ENCODE peak calls at places on chromosomes 12 and 14, in five cellular contexts. One of them, this sample, is unnamed.

GRCh38 chr14:44453433-44454171 is 53.5 kb downstream of the FSCB start:
- DNase-seq in ovary: no peak
- DNase-seq in brain microvascular endothelial cell: no peak
- DNase-seq in stomach: no peak
- DNase-seq in testis: no peak
- DNase-seq in this sample: no peak

GRCh38 chr12:78414071-78414470 is 450.5 kb upstream of the SYT1 start:
- DNase-seq in ovary: no peak
- DNase-seq in brain microvascular endothelial cell: no peak
- DNase-seq in stomach: no peak
- DNase-seq in testis: no peak
- DNase-seq in this sample: no peak

GRCh38 chr14:66476964-66477363 is 9.2 kb upstream of the CCDC196 start:
- DNase-seq in stomach: no peak
- DNase-seq in brain microvascular endothelial cell: peak
- DNase-seq in ovary: no peak
- DNase-seq in testis: no peak
- DNase-seq in this sample: no peak

GRCh38 chr12:49138587-49138986 is 7.4 kb upstream of the TUBA1B start:
- DNase-seq in stomach: no peak
- DNase-seq in testis: peak
- DNase-seq in brain microvascular endothelial cell: no peak
- DNase-seq in ovary: no peak
- DNase-seq in this sample: no peak

GRCh38 chr14:101202627-101203404 is 299.3 kb upstream of the RTL1 start:
- DNase-seq in brain microvascular endothelial cell: no peak
- DNase-seq in stomach: peak
- DNase-seq in testis: no peak
- DNase-seq in ovary: no peak
- DNase-seq in this sample: no peak

GRCh38 chr12:45745861-45746277 is 16.4 kb downstream of the ARID2 start:
- DNase-seq in stomach: no peak
- DNase-seq in testis: no peak
- DNase-seq in ovary: no peak
- DNase-seq in brain microvascular endothelial cell: no peak
- DNase-seq in this sample: no peak

GRCh38 chr14:75133597-75133996 is 6.7 kb upstream of the NEK9 start:
- DNase-seq in stomach: no peak
- DNase-seq in ovary: no peak
- DNase-seq in brain microvascular endothelial cell: no peak
- DNase-seq in testis: no peak
- DNase-seq in this sample: no peak

GRCh38 chr12:119714614-119715267 is 46.8 kb downstream of the PRKAB1 start:
- DNase-seq in brain microvascular endothelial cell: no peak
- DNase-seq in stomach: no peak
- DNase-seq in testis: no peak
- DNase-seq in ovary: no peak
- DNase-seq in this sample: no peak

GRCh38 chr14:20415723-20416622 is 2.7 kb upstream of the TEP1 start:
- DNase-seq in brain microvascular endothelial cell: peak
- DNase-seq in testis: peak
- DNase-seq in ovary: no peak
- DNase-seq in stomach: no peak
- DNase-seq in this sample: peak

GRCh38 chr12:49784756-49785409 is 43.3 kb downstream of the NCKAP5L start:
- DNase-seq in brain microvascular endothelial cell: no peak
- DNase-seq in stomach: no peak
- DNase-seq in ovary: no peak
- DNase-seq in testis: no peak
- DNase-seq in this sample: no peak

GRCh38 chr14:96816281-96816680 is 19.1 kb downstream of the VRK1 start:
- DNase-seq in brain microvascular endothelial cell: no peak
- DNase-seq in testis: no peak
- DNase-seq in ovary: no peak
- DNase-seq in stomach: no peak
- DNase-seq in this sample: no peak

GRCh38 chr14:94028450-94028826 is 2.3 kb downstream of the OTUB2 start:
- DNase-seq in stomach: no peak
- DNase-seq in ovary: no peak
- DNase-seq in testis: no peak
- DNase-seq in brain microvascular endothelial cell: peak
- DNase-seq in this sample: no peak

GRCh38 chr14:58607571-58608317 is 30.0 kb upstream of the DACT1 start:
- DNase-seq in brain microvascular endothelial cell: peak
- DNase-seq in ovary: no peak
- DNase-seq in testis: no peak
- DNase-seq in stomach: no peak
- DNase-seq in this sample: no peak

GRCh38 chr12:16048511-16048910 is 137.4 kb downstream of the DERA start:
- DNase-seq in testis: no peak
- DNase-seq in brain microvascular endothelial cell: peak
- DNase-seq in stomach: no peak
- DNase-seq in ovary: no peak
- DNase-seq in this sample: no peak

GRCh38 chr12:64220046-64220445 is 2.0 kb downstream of the KICS2 start:
- DNase-seq in ovary: no peak
- DNase-seq in brain microvascular endothelial cell: no peak
- DNase-seq in testis: no peak
- DNase-seq in stomach: no peak
- DNase-seq in this sample: no peak

GRCh38 chr12:106493531-106493930 is 89.3 kb upstream of the RFX4 start:
- DNase-seq in testis: no peak
- DNase-seq in ovary: no peak
- DNase-seq in stomach: no peak
- DNase-seq in brain microvascular endothelial cell: no peak
- DNase-seq in this sample: no peak

GRCh38 chr12:122166422-122167327 is 7.3 kb downstream of the IL31 start:
- DNase-seq in stomach: no peak
- DNase-seq in brain microvascular endothelial cell: no peak
- DNase-seq in testis: no peak
- DNase-seq in ovary: no peak
- DNase-seq in this sample: no peak

GRCh38 chr12:69555461-69555860 is 29.8 kb upstream of the CCT2 start:
- DNase-seq in testis: no peak
- DNase-seq in stomach: no peak
- DNase-seq in ovary: no peak
- DNase-seq in brain microvascular endothelial cell: peak
- DNase-seq in this sample: no peak

GRCh38 chr12:44875954-44876553 is at the start of gene NELL2:
- DNase-seq in stomach: no peak
- DNase-seq in brain microvascular endothelial cell: no peak
- DNase-seq in ovary: peak
- DNase-seq in testis: peak
- DNase-seq in this sample: peak

GRCh38 chr12:127162902-127163301 is 1104.1 kb upstream of the TMEM132C start:
- DNase-seq in brain microvascular endothelial cell: peak
- DNase-seq in stomach: no peak
- DNase-seq in ovary: no peak
- DNase-seq in testis: no peak
- DNase-seq in this sample: no peak

GRCh38 chr12:115230576-115230975 is 546.6 kb upstream of the TBX3 start:
- DNase-seq in stomach: no peak
- DNase-seq in ovary: no peak
- DNase-seq in brain microvascular endothelial cell: no peak
- DNase-seq in testis: no peak
- DNase-seq in this sample: no peak

GRCh38 chr14:53979141-53979673 is 22.6 kb upstream of the BMP4 start:
- DNase-seq in stomach: no peak
- DNase-seq in ovary: no peak
- DNase-seq in testis: no peak
- DNase-seq in brain microvascular endothelial cell: no peak
- DNase-seq in this sample: no peak

GRCh38 chr12:879641-880040 is 69.9 kb downstream of the RAD52 start:
- DNase-seq in brain microvascular endothelial cell: peak
- DNase-seq in testis: no peak
- DNase-seq in ovary: no peak
- DNase-seq in stomach: no peak
- DNase-seq in this sample: no peak

GRCh38 chr12:30823140-30823669 is 68.5 kb upstream of the CAPRIN2 start:
- DNase-seq in stomach: peak
- DNase-seq in brain microvascular endothelial cell: peak
- DNase-seq in ovary: peak
- DNase-seq in testis: peak
- DNase-seq in this sample: no peak

GRCh38 chr14:73786632-73786941 is 65.0 kb upstream of the PTGR2 start:
- DNase-seq in ovary: no peak
- DNase-seq in brain microvascular endothelial cell: no peak
- DNase-seq in testis: no peak
- DNase-seq in stomach: peak
- DNase-seq in this sample: no peak

DNA sequence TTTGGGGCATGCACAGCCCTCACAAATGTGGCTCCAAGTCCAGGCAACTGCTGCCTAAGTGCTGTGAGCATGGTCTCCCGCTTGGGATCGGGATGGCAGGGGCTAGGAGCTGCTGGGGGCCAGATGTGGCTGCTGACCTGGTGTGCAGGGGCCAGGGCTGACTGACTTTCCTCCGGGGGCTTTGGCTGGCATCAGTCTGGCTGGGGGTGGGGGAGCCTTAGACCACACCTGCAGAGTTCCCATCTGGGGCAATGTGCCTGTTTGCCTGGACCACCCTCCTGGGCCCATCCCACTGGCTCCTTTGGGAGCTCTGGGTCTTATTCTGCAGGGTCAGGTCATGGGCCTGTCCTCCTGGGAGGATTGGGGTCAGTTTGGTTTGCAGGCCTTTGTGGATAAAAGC is 90.5 kb downstream of the TSPAN9 start:
- DNase-seq in brain microvascular endothelial cell: no peak
- DNase-seq in ovary: no peak
- DNase-seq in stomach: no peak
- DNase-seq in testis: no peak
- DNase-seq in this sample: no peak
- H3K27ac ChIP-seq in brain microvascular endothelial cell: no peak
- H3K27ac ChIP-seq in ovary: no peak
- H3K27ac ChIP-seq in stomach: no peak
- H3K27ac ChIP-seq in testis: no peak
- H3K27ac ChIP-seq in this sample: no peak

GRCh38 chr12:75539889-75540288 is 28.5 kb upstream of the KRR1 start:
- DNase-seq in testis: no peak
- DNase-seq in ovary: no peak
- DNase-seq in stomach: no peak
- DNase-seq in brain microvascular endothelial cell: no peak
- DNase-seq in this sample: no peak
- H3K27ac ChIP-seq in testis: no peak
- H3K27ac ChIP-seq in ovary: no peak
- H3K27ac ChIP-seq in stomach: no peak
- H3K27ac ChIP-seq in brain microvascular endothelial cell: no peak
- H3K27ac ChIP-seq in this sample: no peak

GRCh38 chr12:58421990-58422389 is 480.6 kb downstream of the ATP23 start:
- DNase-seq in ovary: no peak
- DNase-seq in brain microvascular endothelial cell: no peak
- DNase-seq in stomach: no peak
- DNase-seq in testis: no peak
- DNase-seq in this sample: no peak

GRCh38 chr12:58416211-58416610 is 474.8 kb downstream of the ATP23 start:
- DNase-seq in testis: no peak
- DNase-seq in ovary: no peak
- DNase-seq in stomach: no peak
- DNase-seq in brain microvascular endothelial cell: peak
- DNase-seq in this sample: no peak

GRCh38 chr12:58419905-58420304 is 478.5 kb downstream of the ATP23 start:
- DNase-seq in stomach: no peak
- DNase-seq in ovary: no peak
- DNase-seq in brain microvascular endothelial cell: no peak
- DNase-seq in testis: no peak
- DNase-seq in this sample: no peak

GRCh38 chr12:58420496-58420895 is 479.1 kb downstream of the ATP23 start:
- DNase-seq in testis: no peak
- DNase-seq in stomach: no peak
- DNase-seq in brain microvascular endothelial cell: no peak
- DNase-seq in ovary: no peak
- DNase-seq in this sample: no peak

GRCh38 chr12:58419182-58419760 is 477.9 kb downstream of the ATP23 start:
- DNase-seq in brain microvascular endothelial cell: no peak
- DNase-seq in testis: no peak
- DNase-seq in ovary: no peak
- DNase-seq in stomach: peak
- DNase-seq in this sample: no peak
- H3K27ac ChIP-seq in brain microvascular endothelial cell: no peak
- H3K27ac ChIP-seq in testis: no peak
- H3K27ac ChIP-seq in ovary: no peak
- H3K27ac ChIP-seq in stomach: no peak
- H3K27ac ChIP-seq in this sample: no peak

DNA sequence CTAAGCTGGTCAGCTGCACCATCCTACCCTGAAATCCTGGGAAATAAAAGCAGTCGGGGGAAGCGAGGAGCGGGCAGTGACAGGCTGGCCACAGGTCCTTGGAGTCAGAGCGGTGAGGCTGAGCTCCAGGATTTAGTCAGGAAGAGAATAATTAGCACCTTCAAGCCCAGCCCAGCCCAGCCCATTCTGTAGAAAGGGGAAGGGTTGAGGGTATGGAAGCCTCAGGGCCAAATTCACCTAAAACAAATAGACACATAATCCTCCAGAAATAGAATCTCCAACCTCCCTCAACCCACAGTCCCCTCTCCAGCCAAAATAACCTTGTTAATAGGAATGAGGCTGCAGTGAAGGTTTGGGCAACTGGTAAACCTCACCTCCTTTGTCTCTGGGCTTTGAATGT is 334.2 kb downstream of the DPF3 start:
- DNase-seq in stomach: no peak
- DNase-seq in testis: no peak
- DNase-seq in brain microvascular endothelial cell: no peak
- DNase-seq in ovary: no peak
- DNase-seq in this sample: no peak
- H3K27ac ChIP-seq in stomach: no peak
- H3K27ac ChIP-seq in testis: no peak
- H3K27ac ChIP-seq in brain microvascular endothelial cell: no peak
- H3K27ac ChIP-seq in ovary: no peak
- H3K27ac ChIP-seq in this sample: peak

DNA sequence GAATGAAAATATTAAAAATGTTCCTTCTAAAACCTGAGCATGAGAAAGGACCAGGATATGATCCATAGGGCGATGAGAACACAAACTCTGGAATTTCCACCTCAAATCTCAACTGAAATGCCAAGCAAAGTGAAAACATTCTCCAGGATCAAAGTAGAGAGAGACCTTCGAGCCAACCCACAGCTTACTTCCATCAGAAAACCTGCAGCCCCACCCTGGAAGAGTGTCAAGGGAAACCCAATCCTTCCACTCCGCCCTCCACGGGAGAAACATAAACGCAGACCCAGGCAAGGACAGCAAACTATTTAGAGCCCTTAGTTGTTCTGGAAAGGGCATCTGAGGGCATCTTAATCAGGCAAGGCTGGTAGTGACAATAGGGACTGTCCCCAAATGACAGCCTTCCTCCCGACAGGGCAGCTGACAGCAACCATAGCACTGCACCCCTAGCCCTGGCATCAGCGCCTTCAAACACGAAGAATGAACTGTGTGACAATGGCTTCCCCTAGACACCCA is 21.8 kb downstream of the SLC15A4 start:
- DNase-seq in testis: no peak
- DNase-seq in brain microvascular endothelial cell: no peak
- DNase-seq in ovary: no peak
- DNase-seq in stomach: no peak
- DNase-seq in this sample: no peak
- H3K27ac ChIP-seq in testis: no peak
- H3K27ac ChIP-seq in brain microvascular endothelial cell: peak
- H3K27ac ChIP-seq in ovary: no peak
- H3K27ac ChIP-seq in stomach: no peak
- H3K27ac ChIP-seq in this sample: no peak

GRCh38 chr12:89884365-89884915 is 175.8 kb upstream of the ATP2B1 start:
- DNase-seq in brain microvascular endothelial cell: no peak
- DNase-seq in stomach: no peak
- DNase-seq in testis: no peak
- DNase-seq in ovary: no peak
- DNase-seq in this sample: no peak
- H3K27ac ChIP-seq in brain microvascular endothelial cell: no peak
- H3K27ac ChIP-seq in stomach: no peak
- H3K27ac ChIP-seq in testis: no peak
- H3K27ac ChIP-seq in ovary: no peak
- H3K27ac ChIP-seq in this sample: no peak